ENCODE peak calls at places on chromosome 19, in five cellular contexts. T is right cardiac atrium; R is mucosa of descending colon; A is naive thymus-derived CD4-positive, alpha-beta T cell; U is A549. C is an unnamed sample.
A peak's percentile ranks its signal among the peaks of the same experiment; 100 is the strongest.

GRCh38 chr19:52138614-52139290 is 986 bp downstream of the ZNF616 start:
- DNase-seq in T (no peak), R (peak; percentile 34), A (peak; percentile 2), U (no peak), C (no peak)

GRCh38 chr19:43634516-43634876 is 5.2 kb downstream of the CADM4 start:
- DNase-seq in T (no peak), R (no peak), A (no peak), U (no peak), C (no peak)

GRCh38 chr19:53007200-53008054 is 6.3 kb upstream of the ERVV-1 start:
- DNase-seq in T (no peak), R (no peak), A (no peak), U (no peak), C (no peak)

GRCh38 chr19:21740559-21740958 is 26.8 kb downstream of the ZNF100 start:
- DNase-seq in T (no peak), R (no peak), A (no peak), U (no peak), C (no peak)

GRCh38 chr19:13007292-13008045 is 12.2 kb downstream of the NFIX start:
- DNase-seq in T (peak; percentile 90), R (peak; percentile 69), A (no peak), U (no peak), C (peak; percentile 89)

GRCh38 chr19:42295831-42296525 is 6.0 kb upstream of the PRR19 start:
- DNase-seq in T (peak; percentile 94), R (peak; percentile 96), A (peak; percentile 83), U (peak; percentile 93), C (peak; percentile 81)

GRCh38 chr19:44113784-44114390 is 688 bp downstream of the ZNF225 start:
- DNase-seq in T (no peak), R (peak; percentile 17), A (peak; percentile 1), U (peak; percentile 46), C (peak; percentile 30)

GRCh38 chr19:39001016-39001415 is 25.5 kb upstream of the FBXO17 start:
- DNase-seq in T (no peak), R (no peak), A (no peak), U (no peak), C (no peak)

GRCh38 chr19:28971011-28971410 is 241.9 kb downstream of the UQCRFS1 start:
- DNase-seq in T (no peak), R (no peak), A (no peak), U (no peak), C (no peak)

GRCh38 chr19:33954686-33955085 is 158.0 kb downstream of the KCTD15 start:
- DNase-seq in T (no peak), R (no peak), A (no peak), U (no peak), C (no peak)

GRCh38 chr19:42076375-42076944 is 494 bp downstream of the ZNF574 start:
- DNase-seq in T (peak; percentile 83), R (peak; percentile 49), A (no peak), U (peak; percentile 58), C (peak; percentile 57)

GRCh38 chr19:41206926-41207750 is 11.9 kb upstream of the AXL start:
- DNase-seq in T (peak; percentile 94), R (peak; percentile 63), A (no peak), U (no peak), C (no peak)

DNA sequence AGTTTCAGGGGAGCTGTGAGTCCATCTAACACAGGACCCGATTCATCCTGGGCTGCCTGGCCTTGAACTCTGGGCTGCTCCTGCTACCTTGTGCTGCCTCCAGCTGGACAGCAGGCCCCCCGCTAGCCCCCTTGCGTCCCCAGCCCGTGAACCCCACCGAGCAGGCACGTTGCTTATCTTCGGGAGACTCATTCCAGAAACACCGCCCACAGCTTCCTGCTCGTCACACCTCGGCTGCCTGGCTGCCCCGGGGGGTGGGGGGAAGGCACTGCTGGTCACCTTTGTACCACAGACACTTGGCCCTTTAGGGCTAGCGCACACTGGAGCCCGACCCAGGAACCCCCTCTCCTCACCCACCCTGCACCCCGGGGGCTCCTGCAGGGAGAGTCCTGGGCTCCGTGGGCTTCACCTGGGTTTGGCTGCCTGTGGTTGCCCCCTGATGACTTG is 48.1 kb downstream of the CRTC1 start:
- DNase-seq in T (no peak), R (no peak), A (no peak), U (no peak), C (no peak)
- H3K4me1 ChIP-seq in T (peaks cover 5% of the 10 kb centered on the region), R (no peaks in the 10 kb centered on the region), A (no peaks in the 10 kb centered on the region), U (no peaks in the 10 kb centered on the region), C (no peaks in the 10 kb centered on the region)

DNA sequence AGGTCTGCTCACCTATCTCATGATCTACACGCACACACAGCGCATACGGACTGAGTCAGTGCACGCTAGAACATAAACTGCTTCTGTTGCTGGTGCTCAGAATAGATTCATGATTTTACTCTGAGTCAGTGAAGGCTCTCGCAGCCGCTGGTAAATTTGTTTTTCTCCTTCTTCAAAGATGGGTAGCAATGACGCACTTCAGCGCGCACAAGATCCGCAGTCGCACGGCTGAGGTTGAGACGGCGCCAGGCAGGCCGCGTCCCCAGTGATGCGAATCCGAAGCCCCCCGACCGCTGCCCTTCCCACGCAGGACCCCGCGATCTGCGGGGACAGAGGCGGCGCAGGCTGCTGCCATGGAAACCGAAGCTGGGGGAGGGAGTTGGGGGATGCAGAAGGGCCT is 103.7 kb upstream of the USP29 start:
- DNase-seq in T (no peak), R (no peak), A (no peak), U (no peak), C (no peak)
- H3K9me3 ChIP-seq in T (no peaks in the 10 kb centered on the region), R (peaks cover 61% of the 10 kb centered on the region), A (no peaks in the 10 kb centered on the region), U (peaks cover 50% of the 10 kb centered on the region), C (no peaks in the 10 kb centered on the region)

GRCh38 chr19:1244693-1245451 is 3.3 kb downstream of the ATP5F1D start:
- DNase-seq in T (peak; percentile 95), R (peak; percentile 76), A (no peak), U (no peak), C (peak; percentile 77)
- H3K4me1 ChIP-seq in T (peaks cover 6% of the 10 kb centered on the region), R (peaks cover 60% of the 10 kb centered on the region), A (peaks cover 29% of the 10 kb centered on the region), U (peaks cover 56% of the 10 kb centered on the region), C (peaks cover 29% of the 10 kb centered on the region)

DNA sequence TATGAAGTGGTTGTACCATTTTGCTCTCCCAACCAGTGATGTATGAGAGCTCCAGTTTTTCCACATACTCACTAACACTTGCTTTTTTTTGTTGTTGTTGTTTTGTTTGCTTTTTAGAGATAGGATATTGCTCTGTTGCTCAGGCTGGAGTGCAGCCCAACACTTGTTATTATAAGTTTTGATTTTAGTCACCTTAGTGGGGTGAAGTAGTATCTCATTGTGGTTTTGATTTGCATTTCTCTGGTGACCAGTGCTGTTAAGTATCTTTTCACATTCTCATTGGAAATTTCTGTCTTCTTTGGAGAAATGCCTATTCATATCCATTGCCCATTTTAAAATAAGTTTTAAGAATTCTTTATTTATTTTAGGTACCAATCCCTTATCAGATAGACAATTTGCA is 31.3 kb downstream of the CYP4F22 start:
- DNase-seq in T (no peak), R (no peak), A (no peak), U (no peak), C (no peak)
- H3K9me3 ChIP-seq in T (no peaks in the 10 kb centered on the region), R (no peaks in the 10 kb centered on the region), A (no peaks in the 10 kb centered on the region), U (no peaks in the 10 kb centered on the region), C (peaks cover 4% of the 10 kb centered on the region)

GRCh38 chr19:51119089-51119488 is 5.6 kb upstream of the SIGLEC9 start:
- DNase-seq in T (no peak), R (no peak), A (no peak), U (no peak), C (no peak)

GRCh38 chr19:51121257-51121656 is 3.4 kb upstream of the SIGLEC9 start:
- DNase-seq in T (no peak), R (no peak), A (no peak), U (no peak), C (no peak)

GRCh38 chr19:51122112-51122981 is 2.4 kb upstream of the SIGLEC9 start:
- DNase-seq in T (no peak), R (no peak), A (no peak), U (no peak), C (no peak)

GRCh38 chr19:51116736-51117135 is 8.0 kb upstream of the SIGLEC9 start:
- DNase-seq in T (no peak), R (no peak), A (no peak), U (no peak), C (no peak)

GRCh38 chr19:51119675-51120074 is 5.0 kb upstream of the SIGLEC9 start:
- DNase-seq in T (no peak), R (no peak), A (no peak), U (no peak), C (no peak)
- H3K4me1 ChIP-seq in T (no peaks in the 10 kb centered on the region), R (no peaks in the 10 kb centered on the region), A (peaks cover 76% of the 10 kb centered on the region), U (no peaks in the 10 kb centered on the region), C (no peaks in the 10 kb centered on the region)

DNA sequence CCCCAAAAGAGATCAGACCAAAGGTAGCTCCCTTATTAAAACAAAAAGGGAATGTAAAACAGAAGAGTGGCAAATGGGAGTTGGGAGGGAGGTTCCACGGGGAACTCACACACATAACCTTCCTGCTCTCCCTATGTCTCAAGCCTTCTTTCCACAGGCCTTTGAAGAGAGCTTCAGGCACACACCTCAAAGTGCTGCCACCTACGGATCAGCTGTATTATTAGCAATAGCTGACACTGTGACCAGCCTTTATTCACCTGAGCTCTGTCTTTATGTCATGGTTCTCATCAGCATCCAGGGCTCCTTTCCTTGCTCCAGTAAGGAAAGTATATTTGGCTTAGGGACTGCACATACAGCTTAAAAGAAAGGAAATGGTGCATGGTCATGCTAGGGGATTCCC is 11.3 kb downstream of the ZNF571 start:
- DNase-seq in T (no peak), R (no peak), A (no peak), U (no peak), C (no peak)
- H3K9me3 ChIP-seq in T (peaks cover 20% of the 10 kb centered on the region), R (peaks cover 2% of the 10 kb centered on the region), A (no peaks in the 10 kb centered on the region), U (peaks cover 92% of the 10 kb centered on the region), C (peaks cover 44% of the 10 kb centered on the region)

GRCh38 chr19:18464646-18465045 is 26.7 kb upstream of the ISYNA1 start:
- DNase-seq in T (peak; percentile 92), R (peak; percentile 80), A (no peak), U (no peak), C (peak; percentile 76)
- H3K4me1 ChIP-seq in T (peaks cover 23% of the 10 kb centered on the region), R (peaks cover 32% of the 10 kb centered on the region), A (no peaks in the 10 kb centered on the region), U (peaks cover 56% of the 10 kb centered on the region), C (peaks cover 18% of the 10 kb centered on the region)

GRCh38 chr19:6947745-6948144 is 60.4 kb downstream of the ADGRE1 start:
- DNase-seq in T (no peak), R (no peak), A (no peak), U (peak; percentile 26), C (no peak)
- H3K9me3 ChIP-seq in T (no peaks in the 10 kb centered on the region), R (no peaks in the 10 kb centered on the region), A (no peaks in the 10 kb centered on the region), U (no peaks in the 10 kb centered on the region), C (no peaks in the 10 kb centered on the region)

C was measured in lung.